ENCODE peak calls at places on chromosome 1, in nine cellular contexts. S is testis, Y is upper lobe of left lung, W is right lobe of liver, B is stomach, F is suprapubic skin, X is heart left ventricle, L is spleen, Z is IMR-90. N is an unnamed sample. For H3K4me1, the result is how much of the 10 kb centered on the place peaks cover.

GRCh38 chr1:40039245-40039756 is 1.2 kb upstream of the CAP1 start:
- DNase-seq in S (peak), Y (no peak), W (no peak), B (no peak), F (no peak), X (no peak), L (no peak), Z (peak), N (no peak)

GRCh38 chr1:41714613-41715389 is 203.9 kb downstream of the HIVEP3 start:
- DNase-seq in S (no peak), Y (no peak), W (no peak), B (no peak), F (no peak), X (no peak), L (no peak), Z (no peak), N (no peak)

GRCh38 chr1:207886227-207886626 is 24.7 kb downstream of the CD34 start:
- DNase-seq in S (no peak), Y (no peak), W (no peak), B (no peak), F (no peak), X (no peak), L (no peak), Z (no peak), N (no peak)

GRCh38 chr1:201917362-201918033 is 28.8 kb downstream of the SHISA4 start:
- DNase-seq in S (peak), Y (no peak), W (no peak), B (no peak), F (no peak), X (no peak), L (no peak), Z (peak), N (peak)

GRCh38 chr1:34013136-34013535 is 149.3 kb downstream of the HMGB4 start:
- DNase-seq in S (no peak), Y (no peak), W (no peak), B (no peak), F (no peak), X (no peak), L (no peak), Z (no peak), N (no peak)

GRCh38 chr1:234611153-234611798 is 1.3 kb upstream of the IRF2BP2 start:
- DNase-seq in S (no peak), Y (no peak), W (no peak), B (no peak), F (no peak), X (no peak), L (no peak), Z (peak), N (peak)

GRCh38 chr1:245614476-245614875 is 459.7 kb downstream of the KIF26B start:
- DNase-seq in S (no peak), Y (no peak), W (no peak), B (no peak), F (no peak), X (no peak), L (no peak), Z (no peak), N (no peak)

GRCh38 chr1:61080408-61081134 is 1.8 kb upstream of the NFIA start:
- DNase-seq in S (no peak), Y (no peak), W (no peak), B (no peak), F (no peak), X (no peak), L (no peak), Z (no peak), N (no peak)

GRCh38 chr1:198929961-198930599 is 291.2 kb downstream of the PTPRC start:
- DNase-seq in S (peak), Y (no peak), W (no peak), B (no peak), F (no peak), X (no peak), L (no peak), Z (peak), N (no peak)

GRCh38 chr1:119964673-119965363 is 68.5 kb upstream of the ADAM30 start:
- DNase-seq in S (no peak), Y (no peak), W (no peak), B (no peak), F (no peak), X (peak), L (no peak), Z (peak), N (no peak)

GRCh38 chr1:110879758-110880606 is 7.0 kb downstream of the CD53 start:
- DNase-seq in S (no peak), Y (no peak), W (no peak), B (no peak), F (no peak), X (no peak), L (no peak), Z (no peak), N (no peak)

GRCh38 chr1:171188388-171189266 is 3.5 kb downstream of the FMO2 start:
- DNase-seq in S (peak), Y (no peak), W (no peak), B (peak), F (peak), X (peak), L (no peak), Z (peak), N (peak)

GRCh38 chr1:2544875-2545638 is 11.1 kb upstream of the TNFRSF14 start:
- DNase-seq in S (no peak), Y (peak), W (no peak), B (peak), F (no peak), X (no peak), L (peak), Z (no peak), N (no peak)

GRCh38 chr1:99003911-99004269 is 771 bp downstream of the PLPPR5 start:
- DNase-seq in S (no peak), Y (peak), W (no peak), B (no peak), F (no peak), X (no peak), L (no peak), Z (no peak), N (no peak)

GRCh38 chr1:74528123-74528522 is 15.7 kb upstream of the LRRC53 start:
- DNase-seq in S (no peak), Y (peak), W (no peak), B (no peak), F (no peak), X (no peak), L (peak), Z (no peak), N (no peak)

GRCh38 chr1:19445417-19446342 is 39.7 kb downstream of the CAPZB start:
- DNase-seq in S (no peak), Y (no peak), W (peak), B (peak), F (no peak), X (no peak), L (no peak), Z (no peak), N (no peak)

GRCh38 chr1:116044071-116044470 is 67.1 kb upstream of the MAB21L3 start:
- DNase-seq in S (no peak), Y (no peak), W (no peak), B (no peak), F (no peak), X (no peak), L (no peak), Z (no peak), N (no peak)
- TF ChIP-seq POLR2A in S (no peak), Y (no peak), W (no peak), B (no peak), F (no peak), X (no peak), L (no peak), Z (no peak), N (no peak)

GRCh38 chr1:145961425-145962156 is 2.8 kb downstream of the ANKRD34A start:
- DNase-seq in S (peak), Y (peak), W (no peak), B (no peak), F (peak), X (peak), L (peak), Z (no peak), N (no peak)
- H3K27ac ChIP-seq in S (peak), Y (peak), W (peak), B (peak), F (no peak), X (peak), L (peak), Z (peak), N (peak)

GRCh38 chr1:27538793-27539192 is 48.8 kb upstream of the WASF2 start:
- DNase-seq in S (no peak), Y (no peak), W (no peak), B (no peak), F (no peak), X (no peak), L (no peak), Z (peak), N (no peak)
- H3K4me1 ChIP-seq in S (under half), Y (under half), W (under half), B (half or more), F (half or more), X (under half), L (under half), Z (under half), N (half or more)

GRCh38 chr1:59100975-59101374 is 195.9 kb upstream of the FGGY start:
- DNase-seq in S (no peak), Y (no peak), W (no peak), B (no peak), F (no peak), X (no peak), L (no peak), Z (peak), N (no peak)

GRCh38 chr1:59101518-59101917 is 195.4 kb upstream of the FGGY start:
- DNase-seq in S (no peak), Y (no peak), W (no peak), B (no peak), F (no peak), X (no peak), L (no peak), Z (no peak), N (no peak)

GRCh38 chr1:59098668-59099067 is 198.2 kb upstream of the FGGY start:
- DNase-seq in S (no peak), Y (no peak), W (no peak), B (no peak), F (no peak), X (no peak), L (no peak), Z (no peak), N (no peak)

GRCh38 chr1:59092126-59092525 is 204.8 kb upstream of the FGGY start:
- DNase-seq in S (no peak), Y (no peak), W (no peak), B (no peak), F (no peak), X (no peak), L (no peak), Z (peak), N (no peak)

DNA sequence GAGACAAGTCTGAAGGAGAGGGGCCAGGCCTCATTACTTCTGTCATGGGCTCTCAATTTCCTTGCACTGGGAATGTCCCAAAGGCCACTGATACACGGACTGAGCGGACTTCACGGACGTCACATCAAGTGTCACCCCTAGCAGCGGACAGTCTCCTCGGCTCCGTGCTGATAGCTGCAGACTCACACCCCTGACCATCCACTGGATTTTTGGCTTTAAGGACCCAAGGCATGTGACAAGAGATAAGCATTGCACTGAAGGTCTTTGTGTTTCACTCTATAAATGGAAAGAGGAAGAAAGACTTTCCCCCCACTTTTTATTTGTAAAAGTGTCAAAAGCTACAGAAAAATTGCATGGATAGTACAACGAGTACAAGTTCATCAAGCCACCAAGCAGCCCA is 200.4 kb upstream of the FGGY start:
- DNase-seq in S (no peak), Y (no peak), W (no peak), B (no peak), F (no peak), X (peak), L (no peak), Z (no peak), N (no peak)
- TF ChIP-seq POLR2A in S (no peak), Y (no peak), W (no peak), B (no peak), F (no peak), X (no peak), L (no peak), Z (no peak), N (no peak)

DNA sequence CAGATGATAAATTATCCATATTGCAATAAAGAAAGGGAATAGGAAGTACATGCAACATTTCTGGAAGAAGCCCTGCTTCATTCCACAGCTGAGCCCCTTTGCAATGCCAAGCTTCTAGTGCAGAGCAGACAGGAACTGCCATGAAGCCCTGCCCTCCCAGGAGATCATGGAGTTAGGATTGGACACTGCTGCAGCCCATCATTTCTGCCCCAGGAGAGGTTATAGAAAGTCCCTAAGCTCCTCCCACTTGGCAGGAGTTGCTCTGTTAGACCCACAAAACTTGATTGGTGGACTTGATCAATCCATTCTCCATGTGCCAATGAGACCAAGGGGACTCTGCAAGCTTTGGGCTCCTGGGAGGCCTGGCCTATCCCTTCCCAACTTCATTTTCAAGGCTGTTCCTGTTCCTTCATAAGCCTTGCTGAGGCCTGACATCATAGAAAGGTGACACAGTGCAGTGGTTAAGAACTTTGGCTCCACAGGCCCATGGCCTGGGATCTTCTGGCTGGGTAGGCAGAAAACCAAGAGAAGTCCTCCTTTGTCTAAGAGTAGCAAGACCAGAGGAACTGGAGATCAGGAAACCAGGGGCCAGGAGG is 1.3 kb upstream of the LAPTM5 start:
- DNase-seq in S (no peak), Y (no peak), W (no peak), B (no peak), F (no peak), X (no peak), L (no peak), Z (no peak), N (no peak)
- H3K27ac ChIP-seq in S (no peak), Y (no peak), W (no peak), B (no peak), F (no peak), X (no peak), L (peak), Z (no peak), N (no peak)

GRCh38 chr1:226630592-226630991 is 82.0 kb downstream of the STUM start:
- DNase-seq in S (no peak), Y (no peak), W (no peak), B (no peak), F (no peak), X (no peak), L (no peak), Z (no peak), N (no peak)

GRCh38 chr1:226629210-226629895 is 80.8 kb downstream of the STUM start:
- DNase-seq in S (no peak), Y (no peak), W (peak), B (no peak), F (peak), X (no peak), L (peak), Z (no peak), N (no peak)

GRCh38 chr1:226631229-226632000 is 82.9 kb downstream of the STUM start:
- DNase-seq in S (no peak), Y (no peak), W (peak), B (no peak), F (peak), X (no peak), L (peak), Z (no peak), N (no peak)

GRCh38 chr1:226628624-226629155 is 80.1 kb downstream of the STUM start:
- DNase-seq in S (no peak), Y (no peak), W (peak), B (peak), F (peak), X (no peak), L (peak), Z (no peak), N (no peak)

GRCh38 chr1:226629896-226630550 is 81.5 kb downstream of the STUM start:
- DNase-seq in S (no peak), Y (no peak), W (no peak), B (no peak), F (peak), X (no peak), L (peak), Z (no peak), N (no peak)
- H3K4me1 ChIP-seq in S (under half), Y (under half), W (under half), B (under half), F (under half), X (under half), L (under half), Z (under half), N (under half)

GRCh38 chr1:31727195-31727594 is 23.4 kb upstream of the COL16A1 start:
- DNase-seq in S (no peak), Y (no peak), W (no peak), B (no peak), F (no peak), X (no peak), L (no peak), Z (no peak), N (no peak)

GRCh38 chr1:31727849-31728248 is 24.0 kb upstream of the COL16A1 start:
- DNase-seq in S (no peak), Y (peak), W (no peak), B (no peak), F (no peak), X (no peak), L (no peak), Z (no peak), N (no peak)

GRCh38 chr1:31725134-31725533 is 21.3 kb upstream of the COL16A1 start:
- DNase-seq in S (no peak), Y (no peak), W (no peak), B (no peak), F (no peak), X (no peak), L (no peak), Z (no peak), N (no peak)

GRCh38 chr1:31726715-31727114 is 22.9 kb upstream of the COL16A1 start:
- DNase-seq in S (no peak), Y (no peak), W (no peak), B (no peak), F (no peak), X (no peak), L (no peak), Z (no peak), N (no peak)

GRCh38 chr1:31725777-31726535 is 22.1 kb upstream of the COL16A1 start:
- DNase-seq in S (no peak), Y (no peak), W (no peak), B (peak), F (no peak), X (no peak), L (no peak), Z (no peak), N (no peak)
- TF ChIP-seq POLR2A in S (no peak), Y (no peak), W (no peak), B (no peak), F (no peak), X (no peak), L (no peak), Z (no peak), N (no peak)

GRCh38 chr1:47241114-47242113 is 9.4 kb upstream of the TAL1 start:
- DNase-seq in S (no peak), Y (no peak), W (no peak), B (no peak), F (no peak), X (no peak), L (no peak), Z (no peak), N (no peak)
- H3K27ac ChIP-seq in S (no peak), Y (peak), W (no peak), B (no peak), F (no peak), X (no peak), L (peak), Z (no peak), N (no peak)

GRCh38 chr1:177012342-177012741 is 152.2 kb downstream of the ASTN1 start:
- DNase-seq in S (no peak), Y (no peak), W (no peak), B (no peak), F (no peak), X (no peak), L (no peak), Z (no peak), N (no peak)
- H3K4me1 ChIP-seq in S (under half), Y (under half), W (under half), B (under half), F (under half), X (under half), L (under half), Z (under half), N (under half)

N was measured in tibial nerve.